ENCODE peak calls at places on chromosomes 2 and 18, in six cellular contexts. F is bronchial epithelial cell; L is progenitor cell of endocrine pancreas; T is tibial artery; Z is CD8-positive, alpha-beta T cell; U is PC-3. R is an unnamed sample.

GRCh38 chr2:208648368-208648767 is 241.8 kb downstream of the PTH2R start:
- DNase-seq in L (no peak), Z (no peak), T (no peak), U (no peak), F (no peak), R (no peak)

GRCh38 chr2:219469186-219469724 is 29.4 kb upstream of the GMPPA start:
- DNase-seq in L (no peak), U (peak), T (no peak), Z (peak), F (peak), R (peak)

GRCh38 chr2:119264781-119265692 is 41.4 kb downstream of the STEAP3 start:
- DNase-seq in T (no peak), U (peak), F (peak), L (peak), Z (no peak), R (peak)

GRCh38 chr2:129092871-129093385 is 774.3 kb upstream of the HS6ST1 start:
- DNase-seq in L (no peak), U (no peak), T (no peak), F (peak), Z (no peak), R (no peak)

GRCh38 chr2:23791030-23791429 is 135.9 kb downstream of the ATAD2B start:
- DNase-seq in Z (no peak), U (peak), L (no peak), T (no peak), F (peak), R (peak)

GRCh38 chr2:38600242-38600891 is 2.4 kb downstream of the HNRNPLL start:
- DNase-seq in T (no peak), L (no peak), Z (no peak), F (no peak), U (peak), R (peak)

GRCh38 chr2:182821172-182821571 is 45.3 kb downstream of the FRZB start:
- DNase-seq in L (no peak), U (peak), T (no peak), Z (no peak), F (peak), R (peak)

GRCh38 chr2:143608758-143609157 is 479.5 kb downstream of the ARHGAP15 start:
- DNase-seq in U (no peak), Z (no peak), F (no peak), L (no peak), T (no peak), R (no peak)

GRCh38 chr2:179817181-179817841 is 44.1 kb downstream of the ZNF385B start:
- DNase-seq in L (no peak), F (no peak), U (peak), Z (no peak), T (no peak), R (no peak)

GRCh38 chr2:187050409-187050998 is 201.5 kb upstream of the ZSWIM2 start:
- DNase-seq in T (no peak), Z (no peak), L (no peak), U (peak), F (peak), R (no peak)

GRCh38 chr2:86194751-86195054 is 559 bp downstream of the IMMT start:
- DNase-seq in Z (no peak), F (no peak), U (peak), L (no peak), T (no peak), R (no peak)

GRCh38 chr2:241882090-241882625 is 12.6 kb downstream of the RTP5 start:
- DNase-seq in U (peak), Z (peak), T (peak), L (no peak), F (no peak), R (no peak)

DNA sequence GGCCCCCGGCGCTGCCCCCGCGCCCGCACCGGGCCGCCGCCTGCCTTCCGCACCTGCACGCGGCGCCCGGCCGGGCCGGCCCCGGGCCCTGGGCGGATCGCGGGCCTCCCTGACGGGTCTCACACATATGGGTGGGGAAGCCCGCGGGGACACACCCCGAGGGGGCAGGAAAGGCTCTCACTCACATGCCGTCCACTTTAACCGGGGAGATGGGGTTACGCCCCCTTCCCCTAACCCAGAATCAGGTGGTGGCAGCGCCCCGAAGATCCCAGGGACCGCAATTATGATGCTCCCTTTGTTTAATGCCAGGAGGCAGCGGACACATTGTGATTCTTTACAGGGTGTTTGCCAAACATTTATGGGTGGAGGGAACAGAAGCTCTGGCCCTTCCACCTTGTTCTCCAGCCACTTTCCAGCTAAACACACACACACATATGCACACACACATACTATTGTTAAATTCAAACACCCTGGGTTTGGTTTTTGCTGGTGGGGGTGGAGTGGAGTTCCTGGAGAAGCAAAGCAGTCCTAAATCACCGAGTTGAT is 433 bp upstream of the ANKRD44 start:
- DNase-seq in L (no peak), T (no peak), F (no peak), Z (no peak), U (no peak), R (no peak)
- TF ChIP-seq CTCF in L (no peak), T (no peak), F (no peak), Z (no peak), U (peak), R (no peak)

DNA sequence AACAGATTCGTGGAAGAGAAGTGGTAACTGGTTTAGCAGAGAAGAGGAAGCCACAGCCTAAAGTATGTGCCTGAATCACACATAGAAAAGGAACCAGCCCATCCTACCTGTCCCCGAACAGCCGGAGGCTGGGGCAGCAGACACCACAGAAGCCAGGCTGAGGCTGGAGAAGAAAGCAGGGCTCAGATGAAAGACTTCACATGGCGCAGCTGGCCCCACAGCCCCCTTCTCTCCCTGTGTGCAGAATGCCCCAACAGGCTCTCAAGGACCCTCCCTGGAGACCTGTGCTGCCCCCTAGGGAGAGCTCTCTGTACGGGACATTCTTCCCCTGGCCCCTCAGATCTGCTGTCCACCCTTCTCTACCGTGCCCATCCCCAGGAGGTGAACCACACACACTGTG is 83.5 kb upstream of the RAB12 start:
- DNase-seq in T (no peak), U (no peak), Z (no peak), F (no peak), L (no peak), R (no peak)
- TF ChIP-seq CTCF in T (no peak), U (peak), Z (no peak), F (peak), L (peak), R (no peak)

GRCh38 chr2:136874258-136874657 is 108.9 kb downstream of the THSD7B start:
- DNase-seq in F (no peak), Z (no peak), T (no peak), L (no peak), U (peak), R (peak)
- TF ChIP-seq CTCF in F (peak), Z (no peak), T (peak), L (peak), U (peak), R (peak)

GRCh38 chr2:157093666-157094065 is 163.8 kb upstream of the GALNT5 start:
- DNase-seq in L (no peak), T (no peak), F (no peak), Z (no peak), U (peak), R (no peak)
- TF ChIP-seq CTCF in L (no peak), T (no peak), F (no peak), Z (no peak), U (peak), R (no peak)

GRCh38 chr2:221958224-221958623 is 340.6 kb downstream of the PAX3 start:
- DNase-seq in F (no peak), U (peak), Z (no peak), L (no peak), T (no peak), R (no peak)
- TF ChIP-seq CTCF in F (no peak), U (peak), Z (no peak), L (no peak), T (no peak), R (no peak)

GRCh38 chr18:68662779-68663178 is 52.1 kb downstream of the TMX3 start:
- DNase-seq in U (peak), L (no peak), F (peak), Z (no peak), T (no peak), R (peak)
- TF ChIP-seq CTCF in U (peak), L (peak), F (peak), Z (no peak), T (no peak), R (no peak)

GRCh38 chr18:53147472-53147871 is 807.5 kb downstream of the DCC start:
- DNase-seq in U (no peak), Z (no peak), F (no peak), L (no peak), T (no peak), R (no peak)

GRCh38 chr18:53153800-53154199 is 813.8 kb downstream of the DCC start:
- DNase-seq in L (no peak), F (no peak), T (no peak), U (no peak), Z (no peak), R (no peak)

GRCh38 chr18:53148056-53148574 is 808.1 kb downstream of the DCC start:
- DNase-seq in T (no peak), L (no peak), U (no peak), Z (no peak), F (no peak), R (no peak)

GRCh38 chr18:53152478-53152877 is 812.5 kb downstream of the DCC start:
- DNase-seq in L (no peak), Z (no peak), U (no peak), T (no peak), F (no peak), R (no peak)

DNA sequence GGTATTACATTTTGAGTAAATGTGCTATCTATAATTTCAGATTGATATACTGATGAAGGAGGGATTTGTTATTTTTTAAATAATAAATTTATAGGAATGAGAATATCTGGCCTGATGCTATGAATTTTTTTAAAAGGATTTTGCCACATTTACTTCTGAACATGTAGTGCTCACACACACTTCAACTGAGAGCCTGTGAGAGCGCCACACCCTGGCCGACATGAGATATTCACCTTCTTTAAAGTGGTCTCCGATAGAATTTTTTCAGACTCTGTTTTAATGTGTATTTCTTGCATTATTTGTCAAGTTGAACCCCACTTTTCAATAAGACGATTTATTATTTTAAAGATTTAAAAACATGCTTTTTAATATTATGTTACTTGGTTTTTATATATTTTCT is 813.3 kb downstream of the DCC start:
- DNase-seq in F (no peak), T (no peak), L (no peak), Z (no peak), U (peak), R (no peak)
- TF ChIP-seq CTCF in F (no peak), T (no peak), L (peak), Z (no peak), U (peak), R (no peak)

R was measured in AG10803.